ENCODE peak calls at places on chromosomes 12 and 14, in ten cellular contexts. One of them, this sample, is unnamed.

GRCh38 chr12:30613119-30613830 is 82.4 kb downstream of the IPO8 start:
- DNase-seq in NCI-H146: peak; percentile 28
- DNase-seq in CD8-positive, alpha-beta T cell: no peak
- DNase-seq in GM23338: no peak
- DNase-seq in Panc1: no peak
- DNase-seq in hippocampal formation: no peak
- DNase-seq in AG09319: no peak
- DNase-seq in pons: no peak
- DNase-seq in NCI-H1436 treated with DMSO at 0.1 percent for 48 hours: no peak
- DNase-seq in PC-3: no peak
- DNase-seq in this sample: no peak

GRCh38 chr14:54782803-54783659 is 119.6 kb downstream of the GCH1 start:
- DNase-seq in NCI-H146: peak; percentile 30
- DNase-seq in NCI-H1436 treated with DMSO at 0.1 percent for 48 hours: no peak
- DNase-seq in Panc1: no peak
- DNase-seq in AG09319: no peak
- DNase-seq in pons: peak; percentile 77
- DNase-seq in hippocampal formation: no peak
- DNase-seq in GM23338: peak; percentile 68
- DNase-seq in PC-3: no peak
- DNase-seq in CD8-positive, alpha-beta T cell: no peak
- DNase-seq in this sample: peak; percentile 66

GRCh38 chr12:124392991-124393790 is 98.3 kb downstream of the RFLNA start:
- DNase-seq in PC-3: peak; percentile 77
- DNase-seq in NCI-H146: no peak
- DNase-seq in Panc1: no peak
- DNase-seq in AG09319: peak; percentile 54
- DNase-seq in GM23338: no peak
- DNase-seq in hippocampal formation: peak; percentile 58
- DNase-seq in CD8-positive, alpha-beta T cell: no peak
- DNase-seq in pons: peak; percentile 86
- DNase-seq in NCI-H1436 treated with DMSO at 0.1 percent for 48 hours: no peak
- DNase-seq in this sample: peak; percentile 96

GRCh38 chr14:52692248-52692962 is 3.0 kb downstream of the ERO1A start:
- DNase-seq in AG09319: peak; percentile 80
- DNase-seq in NCI-H1436 treated with DMSO at 0.1 percent for 48 hours: no peak
- DNase-seq in hippocampal formation: no peak
- DNase-seq in PC-3: no peak
- DNase-seq in Panc1: no peak
- DNase-seq in GM23338: no peak
- DNase-seq in CD8-positive, alpha-beta T cell: no peak
- DNase-seq in NCI-H146: no peak
- DNase-seq in pons: no peak
- DNase-seq in this sample: no peak

GRCh38 chr12:1845427-1845826 is 25.1 kb downstream of the LRTM2 start:
- DNase-seq in PC-3: no peak
- DNase-seq in pons: no peak
- DNase-seq in CD8-positive, alpha-beta T cell: no peak
- DNase-seq in hippocampal formation: no peak
- DNase-seq in Panc1: no peak
- DNase-seq in GM23338: no peak
- DNase-seq in NCI-H146: no peak
- DNase-seq in NCI-H1436 treated with DMSO at 0.1 percent for 48 hours: no peak
- DNase-seq in AG09319: no peak
- DNase-seq in this sample: peak; percentile 50

GRCh38 chr14:75204106-75204505 is 27.7 kb upstream of the TMED10 start:
- DNase-seq in PC-3: no peak
- DNase-seq in Panc1: no peak
- DNase-seq in hippocampal formation: no peak
- DNase-seq in AG09319: no peak
- DNase-seq in NCI-H1436 treated with DMSO at 0.1 percent for 48 hours: no peak
- DNase-seq in CD8-positive, alpha-beta T cell: no peak
- DNase-seq in pons: no peak
- DNase-seq in NCI-H146: no peak
- DNase-seq in GM23338: no peak
- DNase-seq in this sample: no peak

GRCh38 chr12:90173499-90174197 is 465.0 kb upstream of the ATP2B1 start:
- DNase-seq in hippocampal formation: no peak
- DNase-seq in PC-3: no peak
- DNase-seq in GM23338: no peak
- DNase-seq in CD8-positive, alpha-beta T cell: no peak
- DNase-seq in Panc1: no peak
- DNase-seq in AG09319: no peak
- DNase-seq in pons: no peak
- DNase-seq in NCI-H146: no peak
- DNase-seq in NCI-H1436 treated with DMSO at 0.1 percent for 48 hours: no peak
- DNase-seq in this sample: no peak

GRCh38 chr14:61675291-61675690 is 20.0 kb upstream of the HIF1A start:
- DNase-seq in hippocampal formation: no peak
- DNase-seq in pons: no peak
- DNase-seq in NCI-H1436 treated with DMSO at 0.1 percent for 48 hours: no peak
- DNase-seq in AG09319: no peak
- DNase-seq in CD8-positive, alpha-beta T cell: no peak
- DNase-seq in NCI-H146: no peak
- DNase-seq in Panc1: no peak
- DNase-seq in PC-3: no peak
- DNase-seq in GM23338: no peak
- DNase-seq in this sample: no peak

GRCh38 chr14:56351861-56352260 is 227.7 kb upstream of the TMEM260 start:
- DNase-seq in hippocampal formation: no peak
- DNase-seq in NCI-H1436 treated with DMSO at 0.1 percent for 48 hours: no peak
- DNase-seq in pons: no peak
- DNase-seq in GM23338: peak; percentile 33
- DNase-seq in NCI-H146: no peak
- DNase-seq in AG09319: no peak
- DNase-seq in CD8-positive, alpha-beta T cell: no peak
- DNase-seq in PC-3: peak; percentile 84
- DNase-seq in Panc1: no peak
- DNase-seq in this sample: no peak

GRCh38 chr14:24875203-24875840 is 174.6 kb downstream of the STXBP6 start:
- DNase-seq in CD8-positive, alpha-beta T cell: no peak
- DNase-seq in hippocampal formation: no peak
- DNase-seq in AG09319: no peak
- DNase-seq in NCI-H1436 treated with DMSO at 0.1 percent for 48 hours: no peak
- DNase-seq in NCI-H146: no peak
- DNase-seq in GM23338: no peak
- DNase-seq in PC-3: no peak
- DNase-seq in Panc1: no peak
- DNase-seq in pons: peak; percentile 24
- DNase-seq in this sample: no peak

GRCh38 chr12:116265361-116266128 is 11.9 kb downstream of the MED13L start:
- DNase-seq in PC-3: no peak
- DNase-seq in Panc1: no peak
- DNase-seq in GM23338: no peak
- DNase-seq in NCI-H146: no peak
- DNase-seq in NCI-H1436 treated with DMSO at 0.1 percent for 48 hours: no peak
- DNase-seq in AG09319: no peak
- DNase-seq in pons: no peak
- DNase-seq in hippocampal formation: no peak
- DNase-seq in CD8-positive, alpha-beta T cell: no peak
- DNase-seq in this sample: no peak

GRCh38 chr14:22838631-22839041 is 2.3 kb downstream of the MMP14 start:
- DNase-seq in GM23338: no peak
- DNase-seq in Panc1: no peak
- DNase-seq in NCI-H146: no peak
- DNase-seq in NCI-H1436 treated with DMSO at 0.1 percent for 48 hours: no peak
- DNase-seq in CD8-positive, alpha-beta T cell: no peak
- DNase-seq in hippocampal formation: no peak
- DNase-seq in AG09319: no peak
- DNase-seq in pons: no peak
- DNase-seq in PC-3: no peak
- DNase-seq in this sample: no peak

GRCh38 chr12:106601031-106601430 is 18.2 kb downstream of the RFX4 start:
- DNase-seq in PC-3: no peak
- DNase-seq in NCI-H1436 treated with DMSO at 0.1 percent for 48 hours: no peak
- DNase-seq in GM23338: peak; percentile 79
- DNase-seq in CD8-positive, alpha-beta T cell: no peak
- DNase-seq in NCI-H146: peak; percentile 94
- DNase-seq in AG09319: no peak
- DNase-seq in Panc1: no peak
- DNase-seq in pons: no peak
- DNase-seq in hippocampal formation: no peak
- DNase-seq in this sample: no peak

GRCh38 chr12:6965714-6966113 is 4.8 kb downstream of the PHB2 start:
- DNase-seq in CD8-positive, alpha-beta T cell: no peak
- DNase-seq in GM23338: no peak
- DNase-seq in Panc1: no peak
- DNase-seq in PC-3: no peak
- DNase-seq in NCI-H146: no peak
- DNase-seq in NCI-H1436 treated with DMSO at 0.1 percent for 48 hours: no peak
- DNase-seq in AG09319: no peak
- DNase-seq in hippocampal formation: no peak
- DNase-seq in pons: no peak
- DNase-seq in this sample: no peak

GRCh38 chr12:110093631-110094311 is 30.4 kb upstream of the IFT81 start:
- DNase-seq in GM23338: no peak
- DNase-seq in hippocampal formation: no peak
- DNase-seq in NCI-H146: no peak
- DNase-seq in pons: no peak
- DNase-seq in Panc1: no peak
- DNase-seq in AG09319: no peak
- DNase-seq in PC-3: no peak
- DNase-seq in CD8-positive, alpha-beta T cell: no peak
- DNase-seq in NCI-H1436 treated with DMSO at 0.1 percent for 48 hours: no peak
- DNase-seq in this sample: no peak

GRCh38 chr12:32151081-32151480 is 44.4 kb downstream of the BICD1 start:
- DNase-seq in Panc1: no peak
- DNase-seq in PC-3: no peak
- DNase-seq in pons: peak; percentile 11
- DNase-seq in AG09319: no peak
- DNase-seq in CD8-positive, alpha-beta T cell: no peak
- DNase-seq in hippocampal formation: no peak
- DNase-seq in NCI-H1436 treated with DMSO at 0.1 percent for 48 hours: no peak
- DNase-seq in NCI-H146: no peak
- DNase-seq in GM23338: no peak
- DNase-seq in this sample: no peak

GRCh38 chr12:49043856-49044258 is 16.7 kb downstream of the KMT2D start:
- DNase-seq in GM23338: peak; percentile 82
- DNase-seq in pons: no peak
- DNase-seq in NCI-H146: peak; percentile 53
- DNase-seq in PC-3: peak; percentile 37
- DNase-seq in hippocampal formation: no peak
- DNase-seq in Panc1: no peak
- DNase-seq in NCI-H1436 treated with DMSO at 0.1 percent for 48 hours: no peak
- DNase-seq in AG09319: no peak
- DNase-seq in CD8-positive, alpha-beta T cell: peak; percentile 84
- DNase-seq in this sample: peak; percentile 80

GRCh38 chr14:21093018-21093417 is 5.4 kb downstream of the ZNF219 start:
- DNase-seq in GM23338: no peak
- DNase-seq in AG09319: no peak
- DNase-seq in pons: no peak
- DNase-seq in Panc1: no peak
- DNase-seq in NCI-H1436 treated with DMSO at 0.1 percent for 48 hours: no peak
- DNase-seq in hippocampal formation: no peak
- DNase-seq in NCI-H146: no peak
- DNase-seq in PC-3: no peak
- DNase-seq in CD8-positive, alpha-beta T cell: no peak
- DNase-seq in this sample: no peak

GRCh38 chr14:104084251-104085002 is 1.1 kb upstream of the ASPG start:
- DNase-seq in Panc1: no peak
- DNase-seq in NCI-H146: no peak
- DNase-seq in pons: no peak
- DNase-seq in AG09319: no peak
- DNase-seq in PC-3: no peak
- DNase-seq in hippocampal formation: no peak
- DNase-seq in NCI-H1436 treated with DMSO at 0.1 percent for 48 hours: no peak
- DNase-seq in GM23338: no peak
- DNase-seq in CD8-positive, alpha-beta T cell: peak; percentile 19
- DNase-seq in this sample: no peak

GRCh38 chr14:75363570-75364227 is 64.1 kb upstream of the JDP2 start:
- DNase-seq in CD8-positive, alpha-beta T cell: no peak
- DNase-seq in NCI-H146: no peak
- DNase-seq in PC-3: no peak
- DNase-seq in Panc1: no peak
- DNase-seq in GM23338: no peak
- DNase-seq in pons: no peak
- DNase-seq in AG09319: no peak
- DNase-seq in hippocampal formation: peak; percentile 14
- DNase-seq in NCI-H1436 treated with DMSO at 0.1 percent for 48 hours: no peak
- DNase-seq in this sample: peak; percentile 77

GRCh38 chr14:46686652-46687051 is 35.1 kb upstream of the RPL10L start:
- DNase-seq in NCI-H146: no peak
- DNase-seq in CD8-positive, alpha-beta T cell: no peak
- DNase-seq in hippocampal formation: no peak
- DNase-seq in PC-3: no peak
- DNase-seq in NCI-H1436 treated with DMSO at 0.1 percent for 48 hours: no peak
- DNase-seq in GM23338: no peak
- DNase-seq in pons: no peak
- DNase-seq in AG09319: no peak
- DNase-seq in Panc1: no peak
- DNase-seq in this sample: no peak

GRCh38 chr12:68792952-68793351 is 15.0 kb upstream of the MDM2 start:
- DNase-seq in Panc1: no peak
- DNase-seq in NCI-H1436 treated with DMSO at 0.1 percent for 48 hours: no peak
- DNase-seq in AG09319: no peak
- DNase-seq in NCI-H146: peak; percentile 7
- DNase-seq in hippocampal formation: no peak
- DNase-seq in pons: no peak
- DNase-seq in PC-3: peak; percentile 50
- DNase-seq in CD8-positive, alpha-beta T cell: no peak
- DNase-seq in GM23338: peak; percentile 46
- DNase-seq in this sample: no peak

GRCh38 chr12:54282949-54283593 is 2.5 kb downstream of the HNRNPA1 start:
- DNase-seq in NCI-H1436 treated with DMSO at 0.1 percent for 48 hours: no peak
- DNase-seq in hippocampal formation: no peak
- DNase-seq in NCI-H146: no peak
- DNase-seq in CD8-positive, alpha-beta T cell: no peak
- DNase-seq in PC-3: no peak
- DNase-seq in Panc1: no peak
- DNase-seq in pons: no peak
- DNase-seq in GM23338: no peak
- DNase-seq in AG09319: no peak
- DNase-seq in this sample: no peak

GRCh38 chr12:93616584-93617101 is 44.2 kb downstream of the SOCS2 start:
- DNase-seq in pons: no peak
- DNase-seq in Panc1: no peak
- DNase-seq in NCI-H1436 treated with DMSO at 0.1 percent for 48 hours: no peak
- DNase-seq in hippocampal formation: no peak
- DNase-seq in GM23338: peak; percentile 75
- DNase-seq in CD8-positive, alpha-beta T cell: no peak
- DNase-seq in AG09319: no peak
- DNase-seq in NCI-H146: no peak
- DNase-seq in PC-3: peak; percentile 84
- DNase-seq in this sample: no peak

GRCh38 chr12:76927170-76927784 is 48.5 kb upstream of the CSRP2 start:
- DNase-seq in PC-3: peak; percentile 70
- DNase-seq in NCI-H146: peak; percentile 35
- DNase-seq in CD8-positive, alpha-beta T cell: no peak
- DNase-seq in hippocampal formation: no peak
- DNase-seq in GM23338: peak; percentile 90
- DNase-seq in NCI-H1436 treated with DMSO at 0.1 percent for 48 hours: no peak
- DNase-seq in pons: no peak
- DNase-seq in AG09319: no peak
- DNase-seq in Panc1: no peak
- DNase-seq in this sample: no peak

GRCh38 chr12:24937553-24938244 is 11.2 kb downstream of the BCAT1 start:
- DNase-seq in hippocampal formation: no peak
- DNase-seq in NCI-H146: no peak
- DNase-seq in pons: no peak
- DNase-seq in CD8-positive, alpha-beta T cell: no peak
- DNase-seq in GM23338: no peak
- DNase-seq in PC-3: no peak
- DNase-seq in NCI-H1436 treated with DMSO at 0.1 percent for 48 hours: no peak
- DNase-seq in AG09319: no peak
- DNase-seq in Panc1: no peak
- DNase-seq in this sample: no peak

GRCh38 chr12:18275974-18276373 is 14.7 kb downstream of the PIK3C2G start:
- DNase-seq in hippocampal formation: no peak
- DNase-seq in AG09319: no peak
- DNase-seq in CD8-positive, alpha-beta T cell: no peak
- DNase-seq in Panc1: no peak
- DNase-seq in pons: no peak
- DNase-seq in PC-3: peak; percentile 64
- DNase-seq in NCI-H146: no peak
- DNase-seq in GM23338: no peak
- DNase-seq in NCI-H1436 treated with DMSO at 0.1 percent for 48 hours: no peak
- DNase-seq in this sample: no peak

GRCh38 chr14:99287269-99287942 is 15.4 kb upstream of the BCL11B start:
- DNase-seq in GM23338: no peak
- DNase-seq in NCI-H1436 treated with DMSO at 0.1 percent for 48 hours: no peak
- DNase-seq in CD8-positive, alpha-beta T cell: peak; percentile 67
- DNase-seq in AG09319: no peak
- DNase-seq in NCI-H146: no peak
- DNase-seq in PC-3: no peak
- DNase-seq in Panc1: no peak
- DNase-seq in hippocampal formation: no peak
- DNase-seq in pons: no peak
- DNase-seq in this sample: no peak